ENCODE peak calls at places on chromosomes 5 and 9, in six cellular contexts. Y, Z, C, A, E and H are unnamed samples.

GRCh38 chr9:114446672-114447450 is 58.4 kb downstream of the WHRN start:
- DNase-seq in Z (no peak), C (no peak), Y (no peak), A (no peak), E (no peak), H (no peak)

GRCh38 chr9:10134266-10134665 is 478.5 kb downstream of the PTPRD start:
- DNase-seq in Y (no peak), C (no peak), Z (no peak), A (no peak), E (no peak), H (no peak)

GRCh38 chr5:149561848-149562247 is 10.6 kb upstream of the CSNK1A1 start:
- DNase-seq in C (peak; percentile 84), E (no peak), Y (peak; percentile 61), Z (peak; percentile 98), A (peak; percentile 89), H (peak; percentile 92)

GRCh38 chr5:166509085-166509484 is 1782.4 kb upstream of the WWC1 start:
- DNase-seq in E (no peak), C (no peak), A (no peak), Y (no peak), Z (no peak), H (peak; percentile 30)

GRCh38 chr9:118829334-118829733 is 539.9 kb downstream of the BRINP1 start:
- DNase-seq in C (no peak), Y (no peak), Z (no peak), A (no peak), E (no peak), H (no peak)

GRCh38 chr5:168651654-168652053 is 72.5 kb upstream of the PANK3 start:
- DNase-seq in Z (peak; percentile 50), Y (no peak), A (peak; percentile 90), E (no peak), C (no peak), H (peak; percentile 90)

GRCh38 chr9:129333961-129334743 is 156.1 kb upstream of the IER5L start:
- DNase-seq in A (peak; percentile 90), Y (peak; percentile 93), C (peak; percentile 87), E (peak; percentile 96), Z (peak; percentile 92), H (peak; percentile 99)

GRCh38 chr5:170626507-170627150 is 122.8 kb downstream of the KCNIP1 start:
- DNase-seq in A (no peak), Y (no peak), C (no peak), Z (no peak), E (peak; percentile 46), H (no peak)

GRCh38 chr9:108643756-108644510 is 211.9 kb downstream of the ACTL7B start:
- DNase-seq in E (no peak), Y (no peak), Z (no peak), C (no peak), A (peak; percentile 29), H (peak; percentile 39)

GRCh38 chr9:99030082-99030481 is 74.8 kb upstream of the TGFBR1 start:
- DNase-seq in C (peak; percentile 96), E (no peak), Z (peak; percentile 99), Y (no peak), A (peak; percentile 95), H (no peak)

GRCh38 chr5:73822989-73823339 is 197.0 kb downstream of the ARHGEF28 start:
- DNase-seq in Y (no peak), Z (peak; percentile 60), E (no peak), A (no peak), C (no peak), H (peak; percentile 57)

GRCh38 chr5:95842955-95843544 is 20.5 kb upstream of the GLRX start:
- DNase-seq in E (peak; percentile 85), Y (no peak), C (no peak), A (peak; percentile 84), Z (peak; percentile 75), H (no peak)

GRCh38 chr9:93304574-93305496 is 120.9 kb downstream of the WNK2 start:
- DNase-seq in Y (peak; percentile 36), Z (peak; percentile 41), E (peak; percentile 69), A (peak; percentile 53), C (no peak), H (peak; percentile 81)

GRCh38 chr5:17367256-17367845 is 130.7 kb upstream of the TAF11L2 start:
- DNase-seq in E (no peak), Y (no peak), Z (no peak), A (no peak), C (no peak), H (no peak)

GRCh38 chr9:75448281-75448680 is 360.0 kb downstream of the OSTF1 start:
- DNase-seq in C (no peak), Z (no peak), E (no peak), A (no peak), Y (no peak), H (no peak)

GRCh38 chr5:58012103-58012502 is 447.8 kb downstream of the PLK2 start:
- DNase-seq in A (no peak), Z (peak; percentile 10), Y (no peak), C (no peak), E (no peak), H (no peak)

GRCh38 chr5:115816226-115817042 is at the start of gene CDO1:
- DNase-seq in Y (peak; percentile 37), A (peak; percentile 60), C (no peak), E (peak; percentile 74), Z (peak; percentile 59), H (no peak)

GRCh38 chr5:66554211-66554610 is 42.0 kb upstream of the MAST4 start:
- DNase-seq in Z (no peak), E (no peak), A (peak; percentile 18), Y (no peak), C (no peak), H (peak; percentile 91)

GRCh38 chr5:66551338-66551737 is 44.9 kb upstream of the MAST4 start:
- DNase-seq in A (no peak), Z (no peak), Y (no peak), C (no peak), E (no peak), H (no peak)

GRCh38 chr5:66554884-66555283 is 41.3 kb upstream of the MAST4 start:
- DNase-seq in E (no peak), Y (no peak), C (no peak), A (no peak), Z (no peak), H (no peak)

GRCh38 chr5:66551920-66552319 is 44.3 kb upstream of the MAST4 start:
- DNase-seq in Z (no peak), E (no peak), Y (no peak), C (no peak), A (no peak), H (no peak)

DNA sequence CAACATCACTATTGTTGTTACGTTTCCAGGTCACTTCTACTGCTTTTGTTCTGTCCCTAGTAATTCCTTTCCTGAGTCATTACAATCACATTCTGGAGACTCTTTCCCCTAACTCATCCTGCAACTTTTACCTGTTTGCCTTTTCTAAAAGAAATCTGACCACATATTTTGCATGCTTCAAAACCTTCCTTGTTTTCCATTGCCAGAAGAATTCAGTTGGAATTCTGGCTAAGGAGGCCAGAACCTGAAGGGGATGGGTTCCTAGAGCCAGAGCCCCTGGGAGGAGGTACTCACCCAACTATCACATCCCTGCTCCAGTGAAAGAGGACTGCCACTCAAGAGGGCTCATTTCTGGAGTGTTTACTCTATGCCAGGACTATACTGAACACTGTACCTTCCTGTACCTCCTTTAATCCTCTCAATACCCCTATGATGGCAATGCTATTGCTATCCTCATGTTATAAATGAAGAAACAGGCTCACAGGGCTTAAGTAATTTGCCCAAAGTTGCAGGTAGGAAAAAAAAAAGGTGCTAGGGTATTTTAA is 42.8 kb upstream of the MAST4 start:
- DNase-seq in A (no peak), Z (no peak), E (no peak), C (no peak), Y (no peak), H (no peak)
- H3K27ac ChIP-seq in A (no peak overlapping the region), Z (no peak overlapping the region), E (no peak overlapping the region), C (no peak overlapping the region), Y (no peak overlapping the region), H (no peak overlapping the region)

DNA sequence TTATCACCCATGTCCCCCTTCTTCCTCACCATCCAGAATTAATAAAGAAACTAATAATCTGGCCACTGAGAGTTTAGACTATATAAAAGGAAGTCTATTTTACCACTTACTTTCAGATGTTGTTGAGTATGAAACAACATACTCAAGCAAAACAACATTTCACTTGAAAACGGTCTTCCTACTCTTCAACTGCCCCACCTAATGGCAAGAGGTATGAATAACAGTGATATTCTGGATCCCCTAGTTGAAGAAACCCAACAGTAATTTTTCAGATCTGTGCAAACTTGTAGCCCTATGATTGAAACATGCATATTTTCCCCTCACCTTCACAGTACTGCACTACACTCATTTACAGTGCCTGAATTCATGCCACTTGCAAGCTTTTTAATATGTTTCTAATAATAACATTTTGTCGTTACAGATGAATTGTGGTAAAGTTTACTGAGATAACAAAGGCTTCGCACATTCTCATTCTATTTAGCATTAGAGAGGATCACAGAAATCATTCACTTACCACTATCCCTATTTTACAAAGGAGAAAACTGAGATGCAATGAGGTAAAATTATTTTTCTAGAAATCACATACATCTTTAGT is 267.9 kb upstream of the PDE4D start:
- DNase-seq in C (no peak), Y (no peak), Z (peak; percentile 19), A (peak; percentile 28), E (no peak), H (peak; percentile 36)
- TF ChIP-seq CTCF in C (peak; percentile 61), Y (no peak), Z (peak; percentile 53), A (peak; percentile 61), E (peak; percentile 13), H (peak; percentile 56)

GRCh38 chr9:16773116-16773515 is 97.4 kb downstream of the BNC2 start:
- DNase-seq in C (no peak), E (no peak), Y (no peak), Z (no peak), A (no peak), H (no peak)

GRCh38 chr9:16768816-16769215 is 101.7 kb downstream of the BNC2 start:
- DNase-seq in E (no peak), Y (no peak), A (no peak), C (no peak), Z (no peak), H (no peak)

GRCh38 chr9:16773617-16774016 is 96.9 kb downstream of the BNC2 start:
- DNase-seq in C (no peak), E (no peak), Z (no peak), Y (no peak), A (no peak), H (no peak)

GRCh38 chr9:16769291-16769690 is 101.2 kb downstream of the BNC2 start:
- DNase-seq in C (no peak), Y (no peak), E (no peak), A (no peak), Z (no peak), H (no peak)

GRCh38 chr9:16771352-16771751 is 99.1 kb downstream of the BNC2 start:
- DNase-seq in C (no peak), Z (peak; percentile 34), A (no peak), Y (no peak), E (no peak), H (no peak)
- H3K27ac ChIP-seq in C (no peak overlapping the region), Z (no peak overlapping the region), A (no peak overlapping the region), Y (no peak overlapping the region), E (no peak overlapping the region), H (no peak overlapping the region)

DNA sequence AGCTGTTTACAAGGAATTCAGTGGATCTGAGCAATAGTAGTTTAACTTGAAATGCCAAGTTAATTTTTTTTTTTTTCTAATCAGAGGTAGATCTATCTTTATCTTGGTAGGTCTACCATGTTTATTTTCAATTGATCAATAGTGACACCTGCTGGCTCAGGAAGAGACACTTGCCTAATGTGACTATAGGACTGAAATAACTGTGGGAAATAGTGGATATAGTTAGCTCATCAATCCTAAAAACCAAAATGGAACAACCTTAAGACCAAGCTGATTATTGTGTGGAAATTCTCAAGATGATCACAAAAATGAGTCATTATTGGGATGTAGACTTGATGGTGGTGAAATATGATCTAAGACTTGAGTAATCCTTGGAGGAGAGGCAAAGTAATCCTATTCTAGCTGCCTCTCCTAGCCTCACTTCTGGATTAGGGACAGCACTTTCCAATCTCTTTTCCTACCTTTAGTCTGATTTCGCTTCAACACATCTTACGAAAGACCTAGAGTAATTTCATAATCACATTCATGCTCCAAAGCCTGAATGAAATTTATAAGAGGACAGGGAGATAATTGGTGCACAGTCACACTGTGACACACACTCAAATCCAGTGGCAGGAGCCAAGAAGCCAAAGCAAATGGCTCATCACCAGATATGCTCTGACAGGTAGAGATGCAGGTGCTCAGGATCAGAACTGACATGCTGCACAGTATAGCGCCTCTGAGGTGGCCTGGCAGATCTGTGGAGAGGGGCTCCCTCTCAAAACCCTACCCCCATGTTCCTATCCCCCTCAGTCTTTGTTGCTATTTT is 156.3 kb downstream of the HMHB1 start:
- DNase-seq in A (peak; percentile 39), Z (peak; percentile 78), C (peak; percentile 21), E (no peak), Y (no peak), H (peak; percentile 58)
- TF ChIP-seq CTCF in A (peak; percentile 51), Z (peak; percentile 52), C (peak; percentile 40), E (peak; percentile 14), Y (no peak), H (peak; percentile 63)